ENCODE peak calls at places on chromosomes 12 and 14, in four cellular contexts. K is T-helper 17 cell; E is CD8-positive, alpha-beta T cell; V is mucosa of gallbladder. X is an unnamed sample.

GRCh38 chr12:111197545-111197944 is 171.3 kb downstream of the PHETA1 start:
- DNase-seq in E (no peak), K (no peak), V (no peak), X (no peak)

GRCh38 chr12:49783917-49784676 is 42.7 kb downstream of the TMBIM6 start:
- DNase-seq in E (no peak), V (no peak), K (no peak), X (no peak)

GRCh38 chr12:58425481-58426392 is 484.4 kb downstream of the ATP23 start:
- DNase-seq in K (no peak), E (no peak), V (peak), X (no peak)

GRCh38 chr14:50647753-50648152 is 20.4 kb downstream of the SAV1 start:
- DNase-seq in K (no peak), E (no peak), V (no peak), X (no peak)

GRCh38 chr14:99195602-99196309 is 76.2 kb downstream of the BCL11B start:
- DNase-seq in E (no peak), K (no peak), V (no peak), X (no peak)

GRCh38 chr14:45906257-45906656 is 653.3 kb upstream of the MIS18BP1 start:
- DNase-seq in K (no peak), V (no peak), E (no peak), X (no peak)

GRCh38 chr14:89190779-89191513 is 226.1 kb downstream of the FOXN3 start:
- DNase-seq in V (no peak), K (no peak), E (no peak), X (no peak)

GRCh38 chr12:80539029-80539428 is 95.0 kb downstream of the PTPRQ start:
- DNase-seq in E (no peak), K (no peak), V (no peak), X (no peak)

GRCh38 chr14:69268763-69269162 is 8.8 kb downstream of the GALNT16 start:
- DNase-seq in K (no peak), E (no peak), V (no peak), X (no peak)

GRCh38 chr12:18853570-18854366 is 115.8 kb downstream of the CAPZA3 start:
- DNase-seq in E (no peak), V (no peak), K (no peak), X (no peak)

GRCh38 chr12:116513944-116514343 is 45.2 kb upstream of the MAP1LC3B2 start:
- DNase-seq in V (no peak), E (no peak), K (no peak), X (no peak)

GRCh38 chr12:109763201-109763841 is 49.7 kb downstream of the FAM222A start:
- DNase-seq in V (no peak), E (no peak), K (no peak), X (no peak)

GRCh38 chr14:78983126-78983525 is 813.0 kb downstream of the NRXN3 start:
- DNase-seq in K (no peak), E (no peak), V (no peak), X (no peak)

GRCh38 chr12:64990991-64991570 is 130.0 kb downstream of the WIF1 start:
- DNase-seq in V (no peak), E (no peak), K (no peak), X (no peak)

GRCh38 chr12:88947486-88948043 is 367.3 kb upstream of the KITLG start:
- DNase-seq in V (no peak), E (no peak), K (no peak), X (no peak)

GRCh38 chr14:102692334-102692733 is 84.9 kb upstream of the TRAF3 start:
- DNase-seq in K (no peak), V (no peak), E (no peak), X (no peak)

GRCh38 chr12:113967368-113967767 is 1.2 kb upstream of the RBM19 start:
- DNase-seq in K (no peak), E (no peak), V (no peak), X (no peak)

X was measured in CD8-positive, alpha-beta memory T cell.